ENCODE peak calls at places on chromosomes 16 and 17, in nine cellular contexts. Z is activated T-cell treated with anti-CD3 and anti-CD28 coated beads, Interleukin-2, amount 50 U/mL, for 72 hours; Q is CD4-positive, alpha-beta T cell; S is activated naive CD4-positive, alpha-beta T cell treated with anti-CD3 and anti-CD28 coated beads, Interleukin-2, amount 50 U/mL, for 72 hours; N is left lung; E is T-cell; C is HepG2; H is left cardiac atrium; L is heart right ventricle. B is an unnamed sample.

GRCh38 chr17:72666519-72666874 is 426.0 kb downstream of the SLC39A11 start:
- ATAC-seq in Z (no peak), Q (no peak), S (no peak), N (no peak), E (no peak), C (peak), H (no peak), L (no peak), B (no peak)

GRCh38 chr17:63370696-63371095 is 75.4 kb downstream of the CYB561 start:
- ATAC-seq in Z (no peak), Q (no peak), S (no peak), N (no peak), E (no peak), C (no peak), H (no peak), L (no peak), B (no peak)

GRCh38 chr16:29790949-29791844 is 646 bp downstream of the KIF22 start:
- ATAC-seq in Z (peak), Q (no peak), S (peak), N (peak), E (peak), C (peak), H (peak), L (no peak), B (peak)

GRCh38 chr16:53440125-53440524 is 5.9 kb downstream of the RBL2 start:
- ATAC-seq in Z (no peak), Q (no peak), S (no peak), N (no peak), E (no peak), C (no peak), H (no peak), L (no peak), B (no peak)

GRCh38 chr17:7509937-7510336 is 25.8 kb downstream of the POLR2A start:
- ATAC-seq in Z (no peak), Q (no peak), S (no peak), N (no peak), E (no peak), C (no peak), H (no peak), L (no peak), B (no peak)

GRCh38 chr16:72202014-72202413 is 30.1 kb upstream of the PMFBP1 start:
- ATAC-seq in Z (peak), Q (no peak), S (peak), N (no peak), E (no peak), C (no peak), H (no peak), L (no peak), B (no peak)

GRCh38 chr17:77129568-77130301 is 11.0 kb upstream of the SEC14L1 start:
- ATAC-seq in Z (no peak), Q (no peak), S (no peak), N (no peak), E (no peak), C (no peak), H (no peak), L (no peak), B (no peak)

GRCh38 chr17:40058151-40058784 is 4.1 kb upstream of the MED24 start:
- ATAC-seq in Z (no peak), Q (no peak), S (no peak), N (no peak), E (no peak), C (no peak), H (no peak), L (peak), B (no peak)

GRCh38 chr17:4986403-4986802 is 1.1 kb downstream of the CAMTA2 start:
- ATAC-seq in Z (no peak), Q (no peak), S (no peak), N (peak), E (no peak), C (peak), H (no peak), L (peak), B (no peak)

GRCh38 chr17:78337244-78338109 is 22.4 kb downstream of the SOCS3 start:
- ATAC-seq in Z (no peak), Q (no peak), S (no peak), N (peak), E (no peak), C (no peak), H (peak), L (no peak), B (no peak)

GRCh38 chr16:13083687-13084086 is 182.3 kb downstream of the SHISA9 start:
- ATAC-seq in Z (no peak), Q (no peak), S (no peak), N (no peak), E (no peak), C (no peak), H (no peak), L (no peak), B (no peak)

GRCh38 chr17:27264068-27264812 is 29.7 kb upstream of the WSB1 start:
- ATAC-seq in Z (no peak), Q (no peak), S (no peak), N (peak), E (no peak), C (no peak), H (no peak), L (no peak), B (no peak)

GRCh38 chr17:74407384-74407783 is 24.5 kb upstream of the GPRC5C start:
- ATAC-seq in Z (no peak), Q (no peak), S (no peak), N (no peak), E (no peak), C (no peak), H (no peak), L (no peak), B (no peak)

GRCh38 chr16:29656688-29657523 is 6.1 kb upstream of the SPN start:
- ATAC-seq in Z (no peak), Q (no peak), S (no peak), N (no peak), E (no peak), C (peak), H (no peak), L (no peak), B (no peak)

GRCh38 chr17:80755650-80756405 is 211.2 kb downstream of the RPTOR start:
- ATAC-seq in Z (peak), Q (no peak), S (no peak), N (no peak), E (no peak), C (peak), H (no peak), L (no peak), B (no peak)

GRCh38 chr17:75531724-75532090 is 6.2 kb downstream of the LLGL2 start:
- ATAC-seq in Z (no peak), Q (no peak), S (no peak), N (peak), E (no peak), C (no peak), H (peak), L (no peak), B (peak)

GRCh38 chr16:997440-998051 is 16.0 kb downstream of the SOX8 start:
- ATAC-seq in Z (peak), Q (peak), S (peak), N (peak), E (peak), C (no peak), H (peak), L (peak), B (peak)

GRCh38 chr17:71085238-71086033 is 916.1 kb downstream of the KCNJ2 start:
- ATAC-seq in Z (no peak), Q (no peak), S (no peak), N (no peak), E (no peak), C (peak), H (no peak), L (no peak), B (peak)

GRCh38 chr17:7719661-7720060 is 2.1 kb downstream of the DNAH2 start:
- ATAC-seq in Z (no peak), Q (no peak), S (no peak), N (no peak), E (no peak), C (no peak), H (no peak), L (no peak), B (no peak)

GRCh38 chr16:84489141-84489540 is 15.3 kb downstream of the MEAK7 start:
- ATAC-seq in Z (no peak), Q (no peak), S (no peak), N (no peak), E (no peak), C (no peak), H (no peak), L (no peak), B (no peak)

GRCh38 chr16:82776466-82777146 is 149.8 kb downstream of the CDH13 start:
- ATAC-seq in Z (no peak), Q (no peak), S (peak), N (no peak), E (no peak), C (no peak), H (no peak), L (no peak), B (no peak)

GRCh38 chr17:77482375-77483127 is 341.8 kb downstream of the SEC14L1 start:
- ATAC-seq in Z (no peak), Q (no peak), S (no peak), N (no peak), E (no peak), C (no peak), H (no peak), L (no peak), B (no peak)

GRCh38 chr17:51486091-51486490 is 225.7 kb downstream of the UTP18 start:
- ATAC-seq in Z (no peak), Q (no peak), S (no peak), N (peak), E (no peak), C (no peak), H (peak), L (no peak), B (no peak)

GRCh38 chr17:48613862-48614694 is 1.0 kb downstream of the HOXB8 start:
- ATAC-seq in Z (peak), Q (peak), S (peak), N (no peak), E (peak), C (no peak), H (no peak), L (no peak), B (peak)

GRCh38 chr16:11636172-11636721 is 32.0 kb upstream of the SNN start:
- ATAC-seq in Z (no peak), Q (peak), S (no peak), N (peak), E (peak), C (peak), H (no peak), L (no peak), B (no peak)

GRCh38 chr16:10896723-10897122 is 19.7 kb downstream of the CIITA start:
- ATAC-seq in Z (no peak), Q (no peak), S (no peak), N (peak), E (no peak), C (no peak), H (peak), L (peak), B (no peak)

GRCh38 chr17:50493744-50494143 is 14.5 kb upstream of the MYCBPAP start:
- ATAC-seq in Z (no peak), Q (no peak), S (no peak), N (no peak), E (no peak), C (no peak), H (no peak), L (no peak), B (peak)

GRCh38 chr17:29046440-29046839 is 3.5 kb downstream of the PIPOX start:
- ATAC-seq in Z (no peak), Q (no peak), S (no peak), N (no peak), E (no peak), C (no peak), H (peak), L (no peak), B (no peak)

GRCh38 chr16:89586853-89587252 is 11.3 kb downstream of the CPNE7 start:
- ATAC-seq in Z (peak), Q (peak), S (peak), N (no peak), E (peak), C (no peak), H (no peak), L (no peak), B (no peak)

B was measured in SK-N-SH treated with all-trans-retinoic acid at 6 μM for 48 hours.